ENCODE peak calls at places on chromosomes 12 and 14, in four cellular contexts. S is stimulated activated CD4-positive, alpha-beta T cell treated with anti-CD3 and anti-CD28 coated beads, Interleukin-1b, Interleukin-23, amount 100 ng/mL, for 1 hour; I is Calu3; J is right lobe of liver. X is an unnamed sample.

GRCh38 chr12:62123721-62124203 is 136.4 kb upstream of the USP15 start:
- DNase-seq in S (peak), J (no peak), I (peak), X (peak)

GRCh38 chr12:106739318-106739717 is 35.2 kb upstream of the RIC8B start:
- DNase-seq in S (no peak), J (no peak), I (no peak), X (no peak)

GRCh38 chr14:80764921-80765507 is 176.5 kb downstream of the CEP128 start:
- DNase-seq in S (no peak), J (no peak), I (no peak), X (no peak)

GRCh38 chr12:112022241-112023016 is 9.2 kb downstream of the ERP29 start:
- DNase-seq in I (no peak), S (no peak), J (no peak), X (no peak)

GRCh38 chr12:131943389-131943788 is 6.4 kb upstream of the EP400 start:
- DNase-seq in I (no peak), J (no peak), S (no peak), X (no peak)

GRCh38 chr12:86445361-86445760 is 189.2 kb upstream of the MGAT4C start:
- DNase-seq in I (no peak), J (no peak), S (no peak), X (no peak)

GRCh38 chr14:66782853-66783252 is 274.9 kb downstream of the GPHN start:
- DNase-seq in J (no peak), I (no peak), S (no peak), X (no peak)

GRCh38 chr14:98947911-98948595 is 323.9 kb downstream of the BCL11B start:
- DNase-seq in I (no peak), S (no peak), J (no peak), X (no peak)

GRCh38 chr12:110549716-110550115 is 33.4 kb downstream of the PPTC7 start:
- DNase-seq in S (no peak), J (no peak), I (no peak), X (no peak)

GRCh38 chr12:89918172-89918880 is 209.7 kb upstream of the ATP2B1 start:
- DNase-seq in J (no peak), S (no peak), I (peak), X (no peak)

GRCh38 chr12:111270773-111271172 is 98.1 kb downstream of the PHETA1 start:
- DNase-seq in J (no peak), S (no peak), I (peak), X (no peak)

GRCh38 chr12:46523863-46524770 is 151.5 kb upstream of the SLC38A2 start:
- DNase-seq in S (no peak), J (no peak), I (no peak), X (peak)

GRCh38 chr12:46958599-46959290 is 120.7 kb upstream of the PCED1B start:
- DNase-seq in S (no peak), I (no peak), J (no peak), X (no peak)

GRCh38 chr12:131038961-131039360 is 85.3 kb downstream of the ADGRD1 start:
- DNase-seq in S (no peak), J (no peak), I (no peak), X (no peak)

GRCh38 chr12:48936379-48936979 is 11.2 kb upstream of the FKBP11 start:
- DNase-seq in I (peak), J (peak), S (peak), X (peak)

GRCh38 chr12:98401427-98401826 is 114.0 kb upstream of the TMPO start:
- DNase-seq in I (peak), S (no peak), J (no peak), X (no peak)

GRCh38 chr12:29667011-29667410 is 116.7 kb downstream of the TMTC1 start:
- DNase-seq in S (no peak), I (no peak), J (no peak), X (no peak)

GRCh38 chr12:132672678-132673077 is 14.5 kb downstream of the POLE start:
- DNase-seq in S (no peak), J (peak), I (no peak), X (no peak)

GRCh38 chr12:109157986-109158385 is 41.6 kb downstream of the ACACB start:
- DNase-seq in J (peak), S (no peak), I (no peak), X (no peak)

GRCh38 chr12:59425798-59426197 is 170.0 kb upstream of the SLC16A7 start:
- DNase-seq in J (no peak), S (no peak), I (no peak), X (no peak)

GRCh38 chr12:103161582-103161981 is 204.1 kb downstream of the ASCL1 start:
- DNase-seq in S (no peak), J (peak), I (no peak), X (no peak)

GRCh38 chr12:19410639-19411184 is 28.6 kb upstream of the AEBP2 start:
- DNase-seq in I (no peak), S (no peak), J (no peak), X (no peak)

GRCh38 chr12:101490286-101490920 is 15.3 kb downstream of the SPIC start:
- DNase-seq in J (no peak), I (peak), S (no peak), X (no peak)

GRCh38 chr12:43169115-43169681 is 382.8 kb downstream of the ADAMTS20 start:
- DNase-seq in I (no peak), J (no peak), S (no peak), X (no peak)

GRCh38 chr14:68824517-68825347 is 31.9 kb upstream of the ZFP36L1 start:
- DNase-seq in J (peak), I (peak), S (no peak), X (no peak)

X was measured in CD4-positive, alpha-beta memory T cell.